ENCODE peak calls at places on chromosomes 1 and 21, in eight cellular contexts. S is ascending aorta, Y is esophagus squamous epithelium, N is H9, O is transverse colon, J is gastrocnemius medialis, A is hepatocyte, W is ovary. V is an unnamed sample.
A peak's percentile ranks its signal among the peaks of the same experiment; 100 is the strongest.

GRCh38 chr1:3668585-3669300 is 16.4 kb downstream of the TP73 start:
- DNase-seq in S (no peak), Y (no peak), N (peak; percentile 90), O (peak; percentile 87), J (peak; percentile 88), A (peak; percentile 91), W (no peak), V (peak; percentile 68)

GRCh38 chr1:18931731-18932130 is 24.7 kb downstream of the IFFO2 start:
- DNase-seq in S (no peak), Y (no peak), N (no peak), O (no peak), J (no peak), A (no peak), W (no peak), V (no peak)

GRCh38 chr1:178774263-178774662 is 49.2 kb downstream of the RALGPS2 start:
- DNase-seq in S (no peak), Y (no peak), N (no peak), O (no peak), J (no peak), A (peak; percentile 28), W (no peak), V (no peak)

GRCh38 chr1:230863449-230863848 is 4.9 kb downstream of the C1orf198 start:
- DNase-seq in S (no peak), Y (no peak), N (no peak), O (no peak), J (peak; percentile 57), A (peak; percentile 48), W (no peak), V (peak; percentile 90)

GRCh38 chr21:41830764-41831452 is 48.2 kb downstream of the PRDM15 start:
- DNase-seq in S (no peak), Y (no peak), N (no peak), O (no peak), J (no peak), A (no peak), W (no peak), V (no peak)

GRCh38 chr1:238606896-238607295 is 716.2 kb upstream of the ZP4 start:
- DNase-seq in S (no peak), Y (no peak), N (no peak), O (no peak), J (no peak), A (no peak), W (no peak), V (no peak)

GRCh38 chr1:228898582-228898992 is 163.3 kb downstream of the RHOU start:
- DNase-seq in S (no peak), Y (no peak), N (no peak), O (no peak), J (no peak), A (peak; percentile 34), W (no peak), V (no peak)

GRCh38 chr1:210525759-210526158 is 197.1 kb downstream of the HHAT start:
- DNase-seq in S (no peak), Y (no peak), N (no peak), O (no peak), J (no peak), A (no peak), W (no peak), V (no peak)

GRCh38 chr1:237864338-237865244 is 26.1 kb downstream of the ZP4 start:
- DNase-seq in S (peak; percentile 16), Y (no peak), N (peak; percentile 81), O (peak; percentile 53), J (peak; percentile 13), A (peak; percentile 85), W (peak; percentile 68), V (no peak)

GRCh38 chr1:6208723-6209660 is 3.1 kb downstream of the RNF207 start:
- DNase-seq in S (no peak), Y (no peak), N (peak; percentile 61), O (peak; percentile 54), J (no peak), A (peak; percentile 72), W (peak; percentile 58), V (no peak)

GRCh38 chr1:228337711-228338520 is 68.7 kb downstream of the TRIM11 start:
- DNase-seq in S (no peak), Y (no peak), N (peak; percentile 18), O (peak; percentile 3), J (peak; percentile 36), A (no peak), W (peak; percentile 26), V (no peak)

GRCh38 chr21:39001341-39001740 is 181.9 kb downstream of the PSMG1 start:
- DNase-seq in S (no peak), Y (no peak), N (no peak), O (no peak), J (no peak), A (no peak), W (no peak), V (no peak)

GRCh38 chr1:224805889-224806288 is 123.6 kb upstream of the DNAH14 start:
- DNase-seq in S (no peak), Y (no peak), N (no peak), O (no peak), J (no peak), A (no peak), W (no peak), V (no peak)

GRCh38 chr1:99481391-99481996 is 164.4 kb upstream of the PALMD start:
- DNase-seq in S (no peak), Y (no peak), N (no peak), O (peak; percentile 23), J (peak; percentile 12), A (peak; percentile 85), W (no peak), V (no peak)

DNA sequence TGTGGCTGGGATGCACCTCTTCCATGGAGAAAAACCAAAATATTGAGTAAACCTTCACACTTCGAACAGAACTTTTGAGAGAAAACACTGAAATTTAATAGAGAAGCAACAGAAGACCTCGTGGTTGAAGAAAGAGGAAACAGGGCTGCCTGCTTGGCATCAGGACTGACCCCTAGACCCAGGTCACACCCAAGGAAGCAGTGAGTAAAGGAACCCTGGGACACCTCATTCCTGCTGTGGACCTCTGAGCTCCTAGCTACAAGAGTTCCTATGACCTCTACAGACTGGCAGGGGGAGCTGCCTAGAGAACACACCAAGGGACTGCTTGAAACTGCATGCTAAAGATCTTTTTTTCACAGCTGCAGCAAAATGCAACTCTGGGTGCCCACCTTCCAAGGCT is 67.8 kb downstream of the FASLG start:
- DNase-seq in S (no peak), Y (no peak), N (no peak), O (no peak), J (no peak), A (no peak), W (no peak), V (no peak)
- H3K4me1 ChIP-seq in S (no peaks in the 10 kb centered on the region), Y (no peaks in the 10 kb centered on the region), N (no peaks in the 10 kb centered on the region), O (no peaks in the 10 kb centered on the region), J (no peaks in the 10 kb centered on the region), A (peaks cover 10% of the 10 kb centered on the region), W (no peaks in the 10 kb centered on the region), V (no peaks in the 10 kb centered on the region)

GRCh38 chr1:165439287-165439686 is 5.6 kb downstream of the RXRG start:
- DNase-seq in S (no peak), Y (no peak), N (peak; percentile 38), O (no peak), J (no peak), A (no peak), W (no peak), V (no peak)
- H3K4me1 ChIP-seq in S (no peaks in the 10 kb centered on the region), Y (peaks cover 4% of the 10 kb centered on the region), N (peaks cover 3% of the 10 kb centered on the region), O (peaks cover under 1% of the 10 kb centered on the region), J (peaks cover 16% of the 10 kb centered on the region), A (no peaks in the 10 kb centered on the region), W (no peaks in the 10 kb centered on the region), V (no peaks in the 10 kb centered on the region)

GRCh38 chr1:168907053-168907452 is 178.0 kb upstream of the DPT start:
- DNase-seq in S (no peak), Y (no peak), N (no peak), O (peak; percentile 20), J (no peak), A (peak; percentile 37), W (no peak), V (peak; percentile 50)

GRCh38 chr1:168905631-168906030 is 176.6 kb upstream of the DPT start:
- DNase-seq in S (no peak), Y (no peak), N (no peak), O (no peak), J (no peak), A (no peak), W (no peak), V (no peak)

GRCh38 chr1:168907781-168908180 is 178.8 kb upstream of the DPT start:
- DNase-seq in S (no peak), Y (no peak), N (no peak), O (no peak), J (no peak), A (no peak), W (no peak), V (no peak)

GRCh38 chr1:168906367-168906766 is 177.4 kb upstream of the DPT start:
- DNase-seq in S (no peak), Y (no peak), N (no peak), O (no peak), J (no peak), A (no peak), W (no peak), V (no peak)

GRCh38 chr1:168903237-168903830 is 174.3 kb upstream of the DPT start:
- DNase-seq in S (no peak), Y (no peak), N (no peak), O (no peak), J (no peak), A (no peak), W (no peak), V (no peak)
- H3K4me1 ChIP-seq in S (no peaks in the 10 kb centered on the region), Y (peaks cover 12% of the 10 kb centered on the region), N (no peaks in the 10 kb centered on the region), O (peaks cover 21% of the 10 kb centered on the region), J (peaks cover 6% of the 10 kb centered on the region), A (peaks cover 20% of the 10 kb centered on the region), W (peaks cover 2% of the 10 kb centered on the region), V (peaks cover 7% of the 10 kb centered on the region)

GRCh38 chr1:41241748-41242644 is at the start of gene SCMH1:
- DNase-seq in S (no peak), Y (no peak), N (peak; percentile 71), O (peak; percentile 56), J (peak; percentile 25), A (peak; percentile 84), W (peak; percentile 76), V (peak; percentile 35)

GRCh38 chr1:41238311-41239094 is 3.6 kb downstream of the SCMH1 start:
- DNase-seq in S (no peak), Y (no peak), N (no peak), O (no peak), J (no peak), A (peak; percentile 14), W (no peak), V (no peak)

GRCh38 chr1:41242645-41243171 is 602 bp upstream of the SCMH1 start:
- DNase-seq in S (no peak), Y (no peak), N (no peak), O (no peak), J (no peak), A (no peak), W (no peak), V (no peak)

GRCh38 chr1:41240806-41241747 is 1.0 kb downstream of the SCMH1 start:
- DNase-seq in S (no peak), Y (no peak), N (peak; percentile 61), O (peak; percentile 76), J (peak; percentile 70), A (peak; percentile 76), W (peak; percentile 73), V (peak; percentile 54)

DNA sequence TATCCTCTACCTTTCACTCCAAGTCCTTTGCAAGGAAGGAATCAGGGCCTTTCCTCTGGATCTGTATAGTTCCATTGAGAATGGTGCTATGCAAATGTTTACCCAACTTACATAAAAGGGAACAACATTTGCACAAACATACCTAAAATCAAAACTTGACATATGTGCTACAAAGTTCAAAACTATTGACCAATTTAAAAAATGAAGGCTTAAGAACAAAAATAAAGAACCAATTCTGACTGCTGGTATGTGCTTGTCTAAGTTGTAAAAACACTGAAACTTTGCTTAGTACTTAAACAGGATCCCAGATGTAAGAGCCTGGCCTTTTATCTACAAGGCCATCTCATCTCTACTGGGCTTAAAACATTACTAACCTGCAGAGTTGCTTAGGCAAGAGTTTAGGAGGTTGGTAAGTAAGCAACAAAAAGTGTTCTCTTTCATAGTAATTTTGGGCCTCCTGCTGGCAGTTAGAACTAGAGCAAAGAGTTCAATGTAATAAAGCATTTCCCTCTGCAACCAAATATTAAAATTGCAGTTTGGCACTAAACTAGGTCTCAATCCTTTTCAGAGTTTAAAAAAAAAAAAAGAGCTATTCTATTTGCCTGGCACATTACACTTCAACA is 2.0 kb downstream of the SCMH1 start:
- DNase-seq in S (no peak), Y (no peak), N (no peak), O (no peak), J (no peak), A (peak; percentile 57), W (no peak), V (no peak)
- H3K4me1 ChIP-seq in S (peaks cover 16% of the 10 kb centered on the region), Y (no peaks in the 10 kb centered on the region), N (peaks cover 2% of the 10 kb centered on the region), O (peaks cover 33% of the 10 kb centered on the region), J (peaks cover 22% of the 10 kb centered on the region), A (peaks cover 50% of the 10 kb centered on the region), W (peaks cover 5% of the 10 kb centered on the region), V (no peaks in the 10 kb centered on the region)

V was measured in breast epithelium.